ENCODE peak calls at places on chromosomes 11 and 22, in seven cellular contexts. V is heart right ventricle, O is GM23248, T is cardiac muscle cell, K is esophagus squamous epithelium, U is OCI-LY7, R is H9. D is an unnamed sample.

GRCh38 chr11:36088234-36088975 is 144.5 kb downstream of the LDLRAD3 start:
- DNase-seq in V (no peak), O (peak), T (no peak), K (no peak), U (no peak), R (no peak), D (no peak)

GRCh38 chr11:130573767-130574166 is 125.3 kb downstream of the ADAMTS15 start:
- DNase-seq in V (no peak), O (no peak), T (no peak), K (no peak), U (no peak), R (no peak), D (no peak)

GRCh38 chr22:41382098-41382578 is 396 bp downstream of the TEF start:
- DNase-seq in V (peak), O (peak), T (peak), K (peak), U (peak), R (no peak), D (peak)

GRCh38 chr11:111796696-111797095 is 30.5 kb upstream of the PPP2R1B start:
- DNase-seq in V (no peak), O (no peak), T (no peak), K (no peak), U (no peak), R (no peak), D (no peak)

GRCh38 chr11:93525601-93526000 is 17.6 kb downstream of the SMCO4 start:
- DNase-seq in V (no peak), O (peak), T (no peak), K (no peak), U (peak), R (no peak), D (no peak)

GRCh38 chr22:29301716-29302401 is 4.6 kb upstream of the GAS2L1 start:
- DNase-seq in V (no peak), O (no peak), T (no peak), K (no peak), U (no peak), R (peak), D (no peak)

GRCh38 chr11:117796456-117797428 is at the start of gene DSCAML1:
- DNase-seq in V (no peak), O (peak), T (peak), K (no peak), U (no peak), R (no peak), D (no peak)

GRCh38 chr11:85530596-85530995 is 96.5 kb downstream of the DLG2 start:
- DNase-seq in V (no peak), O (no peak), T (no peak), K (no peak), U (no peak), R (no peak), D (no peak)

GRCh38 chr11:131481317-131481716 is 110.9 kb downstream of the NTM start:
- DNase-seq in V (no peak), O (no peak), T (no peak), K (no peak), U (no peak), R (no peak), D (no peak)

GRCh38 chr11:101341578-101341977 is 212.0 kb upstream of the PGR start:
- DNase-seq in V (no peak), O (no peak), T (no peak), K (no peak), U (no peak), R (no peak), D (no peak)

GRCh38 chr11:17598700-17599459 is 51.8 kb downstream of the OTOG start:
- DNase-seq in V (peak), O (peak), T (peak), K (no peak), U (peak), R (peak), D (peak)

GRCh38 chr11:126518996-126519351 is 163.5 kb downstream of the ST3GAL4 start:
- DNase-seq in V (no peak), O (no peak), T (no peak), K (no peak), U (no peak), R (no peak), D (no peak)

GRCh38 chr11:45544826-45545225 is 120.6 kb downstream of the CHST1 start:
- DNase-seq in V (no peak), O (no peak), T (no peak), K (no peak), U (no peak), R (no peak), D (no peak)
- H3K27ac ChIP-seq in V (no peak), O (no peak), T (no peak), K (no peak), U (no peak), R (no peak), D (no peak)

GRCh38 chr22:44268431-44269116 is 44.2 kb downstream of the SHISAL1 start:
- DNase-seq in V (no peak), O (no peak), T (no peak), K (no peak), U (no peak), R (no peak), D (no peak)
- H3K27ac ChIP-seq in V (no peak), O (no peak), T (no peak), K (no peak), U (no peak), R (no peak), D (no peak)

DNA sequence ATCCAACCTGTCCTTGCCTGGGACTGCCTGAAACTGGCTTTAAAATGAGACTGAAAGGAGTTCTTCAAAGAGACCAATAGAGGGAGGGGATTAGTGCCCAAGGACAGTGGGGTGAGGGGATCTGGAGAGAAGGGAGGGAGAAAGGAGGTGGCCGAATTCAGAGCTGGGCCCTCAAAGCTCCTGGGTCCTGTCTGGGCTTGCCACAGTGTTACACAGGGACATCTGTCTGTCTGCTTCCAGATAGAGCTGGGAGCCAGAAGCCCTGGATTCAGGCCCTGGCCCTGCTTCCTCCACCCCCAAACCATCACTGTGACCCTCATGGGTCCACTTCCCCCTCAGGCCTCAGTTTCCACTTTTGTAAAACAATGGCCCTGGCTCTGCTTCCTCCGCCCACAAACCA is 3.6 kb downstream of the KCNJ4 start:
- DNase-seq in V (no peak), O (no peak), T (no peak), K (no peak), U (no peak), R (no peak), D (no peak)
- H3K27ac ChIP-seq in V (peak), O (no peak), T (no peak), K (no peak), U (no peak), R (no peak), D (no peak)

DNA sequence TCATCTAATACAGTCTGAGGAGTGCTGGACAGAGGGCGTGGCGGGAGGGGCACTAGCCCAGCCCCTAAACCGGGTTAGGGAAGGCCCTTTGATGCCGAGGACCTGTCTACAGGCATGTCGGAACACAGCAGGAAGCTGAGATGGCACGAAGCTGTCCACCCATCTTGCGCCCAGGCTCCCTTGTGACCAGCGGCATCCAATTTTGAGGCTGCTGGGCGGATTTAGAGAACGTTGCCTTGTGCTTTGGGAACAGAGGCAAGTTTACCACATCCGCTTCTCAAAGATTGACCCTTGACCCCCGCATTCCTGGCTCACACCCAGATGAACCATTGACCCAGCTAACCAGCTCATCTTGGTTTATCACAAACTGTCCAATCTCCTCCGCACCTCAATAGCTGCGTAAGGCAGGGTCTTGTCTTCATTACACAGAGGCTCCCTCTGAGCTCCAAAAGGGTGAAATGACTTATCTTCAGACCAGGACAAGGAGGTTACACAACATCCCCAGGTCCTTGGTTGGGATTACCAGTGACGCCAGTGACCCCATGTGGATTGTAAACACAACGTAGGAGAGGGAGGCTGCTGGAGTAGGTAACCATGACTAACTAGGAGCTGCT is 4.5 kb downstream of the FAM83F start:
- DNase-seq in V (no peak), O (peak), T (no peak), K (no peak), U (peak), R (no peak), D (no peak)
- H3K27ac ChIP-seq in V (no peak), O (no peak), T (no peak), K (peak), U (no peak), R (no peak), D (no peak)

GRCh38 chr22:32744560-32744959 is 56.9 kb upstream of the TIMP3 start:
- DNase-seq in V (no peak), O (no peak), T (no peak), K (no peak), U (no peak), R (no peak), D (no peak)
- H3K27ac ChIP-seq in V (peak), O (no peak), T (no peak), K (no peak), U (no peak), R (no peak), D (no peak)

GRCh38 chr11:72701466-72701865 is 27.2 kb upstream of the PDE2A start:
- DNase-seq in V (no peak), O (no peak), T (no peak), K (no peak), U (no peak), R (no peak), D (no peak)
- H3K27ac ChIP-seq in V (no peak), O (no peak), T (no peak), K (no peak), U (no peak), R (no peak), D (no peak)

DNA sequence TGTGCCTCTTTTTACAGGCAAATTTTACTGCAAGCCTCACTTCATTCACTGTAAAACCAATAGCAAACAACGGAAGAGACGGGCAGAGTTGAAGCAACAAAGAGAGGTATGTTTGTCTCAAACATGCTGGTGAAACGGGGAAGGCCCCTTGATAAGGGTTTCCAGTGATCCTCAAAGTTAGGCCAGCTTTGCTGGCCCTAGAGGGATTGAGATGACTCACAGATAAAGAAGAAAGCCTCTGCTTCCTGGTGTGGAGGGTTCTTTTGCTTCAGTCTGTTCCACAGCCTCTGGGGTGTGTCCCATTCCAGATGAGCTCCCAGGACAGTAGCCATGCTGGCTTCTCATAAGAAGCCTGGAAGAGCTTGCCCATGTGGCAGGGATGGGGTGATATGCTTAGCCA is 118.9 kb upstream of the PARVA start:
- DNase-seq in V (no peak), O (peak), T (no peak), K (no peak), U (no peak), R (no peak), D (no peak)
- H3K27ac ChIP-seq in V (no peak), O (no peak), T (peak), K (no peak), U (no peak), R (no peak), D (no peak)

DNA sequence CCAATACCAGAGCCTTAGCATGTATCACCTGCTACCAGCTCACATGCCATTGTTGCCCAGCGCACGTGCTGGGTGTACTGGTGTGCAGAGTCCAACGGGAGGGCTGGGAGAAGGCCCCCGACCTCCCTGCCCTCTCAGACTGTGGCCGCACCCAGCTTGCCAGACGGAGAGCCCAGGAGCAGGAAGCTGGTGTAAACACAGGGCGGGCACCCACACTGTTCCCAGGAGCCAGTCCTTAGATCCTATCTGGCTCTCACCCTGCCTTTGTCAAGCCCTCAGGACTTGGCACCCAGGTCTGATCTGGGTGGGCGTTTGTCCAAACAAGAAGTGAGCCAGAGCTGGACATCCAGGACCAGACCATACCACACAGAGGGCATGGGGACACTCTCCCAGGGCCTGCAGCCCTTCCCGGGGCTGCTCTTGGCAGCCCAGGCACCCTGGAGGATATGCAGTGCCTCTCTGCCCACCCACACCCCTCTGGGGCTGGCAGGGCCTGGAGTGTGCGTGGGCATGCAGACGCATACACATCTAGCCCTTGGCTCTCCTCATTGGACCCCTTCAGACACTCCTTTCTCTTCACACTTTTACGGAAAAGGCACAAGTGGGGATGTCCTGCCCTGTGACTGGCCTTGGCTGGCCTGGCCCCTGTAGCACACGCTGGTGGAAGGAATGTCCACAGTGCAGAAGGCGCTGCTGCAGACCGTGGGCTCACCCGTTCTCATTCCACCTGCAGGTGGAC is 19.9 kb upstream of the CLDN5 start:
- DNase-seq in V (no peak), O (no peak), T (no peak), K (no peak), U (no peak), R (no peak), D (no peak)
- H3K27ac ChIP-seq in V (no peak), O (no peak), T (no peak), K (no peak), U (no peak), R (no peak), D (no peak)

D was measured in substantia nigra.